ENCODE peak calls at places on chromosomes 5 and 9, in seven cellular contexts. One of them, this sample, is unnamed. For H3K4me1, the result is how much of the 10 kb centered on the place peaks cover.

GRCh38 chr5:115450741-115451140 is 93.8 kb downstream of the FEM1C start:
- DNase-seq in suprapubic skin: no peak
- DNase-seq in cardiac muscle cell: peak
- DNase-seq in CD8-positive, alpha-beta T cell: no peak
- DNase-seq in right cardiac atrium: no peak
- DNase-seq in hepatocyte: no peak
- DNase-seq in tibial artery: no peak
- DNase-seq in this sample: no peak

GRCh38 chr5:55903121-55903701 is 52.1 kb downstream of the IL31RA start:
- DNase-seq in suprapubic skin: no peak
- DNase-seq in cardiac muscle cell: peak
- DNase-seq in CD8-positive, alpha-beta T cell: peak
- DNase-seq in right cardiac atrium: peak
- DNase-seq in hepatocyte: no peak
- DNase-seq in tibial artery: no peak
- DNase-seq in this sample: no peak

GRCh38 chr9:79798450-79798849 is 226.7 kb downstream of the TLE4 start:
- DNase-seq in suprapubic skin: no peak
- DNase-seq in cardiac muscle cell: no peak
- DNase-seq in CD8-positive, alpha-beta T cell: no peak
- DNase-seq in right cardiac atrium: no peak
- DNase-seq in hepatocyte: no peak
- DNase-seq in tibial artery: no peak
- DNase-seq in this sample: no peak

GRCh38 chr5:157505496-157505895 is 45.5 kb downstream of the NIPAL4 start:
- DNase-seq in suprapubic skin: no peak
- DNase-seq in cardiac muscle cell: no peak
- DNase-seq in CD8-positive, alpha-beta T cell: no peak
- DNase-seq in right cardiac atrium: no peak
- DNase-seq in hepatocyte: no peak
- DNase-seq in tibial artery: no peak
- DNase-seq in this sample: no peak

GRCh38 chr9:34971146-34971811 is 13.2 kb downstream of the PHF24 start:
- DNase-seq in suprapubic skin: no peak
- DNase-seq in cardiac muscle cell: no peak
- DNase-seq in CD8-positive, alpha-beta T cell: no peak
- DNase-seq in right cardiac atrium: no peak
- DNase-seq in hepatocyte: no peak
- DNase-seq in tibial artery: no peak
- DNase-seq in this sample: no peak

GRCh38 chr5:168529361-168530234 is 493 bp downstream of the FBLL1 start:
- DNase-seq in suprapubic skin: peak
- DNase-seq in cardiac muscle cell: peak
- DNase-seq in CD8-positive, alpha-beta T cell: no peak
- DNase-seq in right cardiac atrium: peak
- DNase-seq in hepatocyte: peak
- DNase-seq in tibial artery: no peak
- DNase-seq in this sample: no peak

GRCh38 chr5:107384256-107384655 is 286.5 kb downstream of the EFNA5 start:
- DNase-seq in suprapubic skin: no peak
- DNase-seq in cardiac muscle cell: no peak
- DNase-seq in CD8-positive, alpha-beta T cell: no peak
- DNase-seq in right cardiac atrium: no peak
- DNase-seq in hepatocyte: no peak
- DNase-seq in tibial artery: no peak
- DNase-seq in this sample: no peak

GRCh38 chr5:150209020-150209635 is 19.3 kb downstream of the SLC6A7 start:
- DNase-seq in suprapubic skin: peak
- DNase-seq in cardiac muscle cell: peak
- DNase-seq in CD8-positive, alpha-beta T cell: peak
- DNase-seq in right cardiac atrium: no peak
- DNase-seq in hepatocyte: no peak
- DNase-seq in tibial artery: peak
- DNase-seq in this sample: no peak

GRCh38 chr9:115941561-115942315 is 211.9 kb upstream of the PAPPA start:
- DNase-seq in suprapubic skin: no peak
- DNase-seq in cardiac muscle cell: peak
- DNase-seq in CD8-positive, alpha-beta T cell: no peak
- DNase-seq in right cardiac atrium: no peak
- DNase-seq in hepatocyte: no peak
- DNase-seq in tibial artery: no peak
- DNase-seq in this sample: no peak

GRCh38 chr9:13967011-13967410 is 346.9 kb downstream of the NFIB start:
- DNase-seq in suprapubic skin: no peak
- DNase-seq in cardiac muscle cell: peak
- DNase-seq in CD8-positive, alpha-beta T cell: no peak
- DNase-seq in right cardiac atrium: no peak
- DNase-seq in hepatocyte: no peak
- DNase-seq in tibial artery: no peak
- DNase-seq in this sample: no peak

GRCh38 chr5:134026521-134027202 is 21.9 kb upstream of the VDAC1 start:
- DNase-seq in suprapubic skin: no peak
- DNase-seq in cardiac muscle cell: peak
- DNase-seq in CD8-positive, alpha-beta T cell: peak
- DNase-seq in right cardiac atrium: no peak
- DNase-seq in hepatocyte: peak
- DNase-seq in tibial artery: peak
- DNase-seq in this sample: peak

GRCh38 chr5:8906303-8906967 is 639.4 kb downstream of the SEMA5A start:
- DNase-seq in suprapubic skin: no peak
- DNase-seq in cardiac muscle cell: peak
- DNase-seq in CD8-positive, alpha-beta T cell: no peak
- DNase-seq in right cardiac atrium: no peak
- DNase-seq in hepatocyte: no peak
- DNase-seq in tibial artery: no peak
- DNase-seq in this sample: no peak

GRCh38 chr9:4306788-4307144 is 6.9 kb upstream of the GLIS3 start:
- DNase-seq in suprapubic skin: no peak
- DNase-seq in cardiac muscle cell: no peak
- DNase-seq in CD8-positive, alpha-beta T cell: no peak
- DNase-seq in right cardiac atrium: no peak
- DNase-seq in hepatocyte: no peak
- DNase-seq in tibial artery: no peak
- DNase-seq in this sample: no peak

GRCh38 chr9:134317431-134318414 is 8.5 kb upstream of the RXRA start:
- DNase-seq in suprapubic skin: peak
- DNase-seq in cardiac muscle cell: peak
- DNase-seq in CD8-positive, alpha-beta T cell: no peak
- DNase-seq in right cardiac atrium: peak
- DNase-seq in hepatocyte: no peak
- DNase-seq in tibial artery: peak
- DNase-seq in this sample: no peak

GRCh38 chr5:157511656-157512644 is 51.9 kb downstream of the NIPAL4 start:
- DNase-seq in suprapubic skin: peak
- DNase-seq in cardiac muscle cell: peak
- DNase-seq in CD8-positive, alpha-beta T cell: no peak
- DNase-seq in right cardiac atrium: peak
- DNase-seq in hepatocyte: peak
- DNase-seq in tibial artery: peak
- DNase-seq in this sample: no peak

GRCh38 chr9:26193237-26193636 is 515.0 kb upstream of the TUSC1 start:
- DNase-seq in suprapubic skin: no peak
- DNase-seq in cardiac muscle cell: no peak
- DNase-seq in CD8-positive, alpha-beta T cell: no peak
- DNase-seq in right cardiac atrium: no peak
- DNase-seq in hepatocyte: no peak
- DNase-seq in tibial artery: no peak
- DNase-seq in this sample: no peak

GRCh38 chr9:133768371-133768858 is 30.3 kb upstream of the SARDH start:
- DNase-seq in suprapubic skin: no peak
- DNase-seq in cardiac muscle cell: no peak
- DNase-seq in CD8-positive, alpha-beta T cell: no peak
- DNase-seq in right cardiac atrium: peak
- DNase-seq in hepatocyte: no peak
- DNase-seq in tibial artery: peak
- DNase-seq in this sample: no peak

GRCh38 chr9:97292200-97292599 is 15.3 kb upstream of the CCDC180 start:
- DNase-seq in suprapubic skin: no peak
- DNase-seq in cardiac muscle cell: no peak
- DNase-seq in CD8-positive, alpha-beta T cell: no peak
- DNase-seq in right cardiac atrium: no peak
- DNase-seq in hepatocyte: no peak
- DNase-seq in tibial artery: no peak
- DNase-seq in this sample: no peak

GRCh38 chr5:179475211-179475840 is 75.0 kb upstream of the RUFY1 start:
- DNase-seq in suprapubic skin: no peak
- DNase-seq in cardiac muscle cell: peak
- DNase-seq in CD8-positive, alpha-beta T cell: no peak
- DNase-seq in right cardiac atrium: no peak
- DNase-seq in hepatocyte: no peak
- DNase-seq in tibial artery: no peak
- DNase-seq in this sample: no peak

GRCh38 chr5:127442085-127442484 is 75.4 kb upstream of the PRRC1 start:
- DNase-seq in suprapubic skin: no peak
- DNase-seq in cardiac muscle cell: peak
- DNase-seq in CD8-positive, alpha-beta T cell: no peak
- DNase-seq in right cardiac atrium: no peak
- DNase-seq in hepatocyte: peak
- DNase-seq in tibial artery: no peak
- DNase-seq in this sample: peak

GRCh38 chr5:138011991-138012390 is 20.9 kb downstream of the FAM13B start:
- DNase-seq in suprapubic skin: no peak
- DNase-seq in cardiac muscle cell: no peak
- DNase-seq in CD8-positive, alpha-beta T cell: no peak
- DNase-seq in right cardiac atrium: no peak
- DNase-seq in hepatocyte: no peak
- DNase-seq in tibial artery: no peak
- DNase-seq in this sample: no peak

GRCh38 chr5:143614831-143615230 is 197.1 kb upstream of the HMHB1 start:
- DNase-seq in suprapubic skin: no peak
- DNase-seq in cardiac muscle cell: no peak
- DNase-seq in CD8-positive, alpha-beta T cell: no peak
- DNase-seq in right cardiac atrium: no peak
- DNase-seq in hepatocyte: no peak
- DNase-seq in tibial artery: no peak
- DNase-seq in this sample: no peak

DNA sequence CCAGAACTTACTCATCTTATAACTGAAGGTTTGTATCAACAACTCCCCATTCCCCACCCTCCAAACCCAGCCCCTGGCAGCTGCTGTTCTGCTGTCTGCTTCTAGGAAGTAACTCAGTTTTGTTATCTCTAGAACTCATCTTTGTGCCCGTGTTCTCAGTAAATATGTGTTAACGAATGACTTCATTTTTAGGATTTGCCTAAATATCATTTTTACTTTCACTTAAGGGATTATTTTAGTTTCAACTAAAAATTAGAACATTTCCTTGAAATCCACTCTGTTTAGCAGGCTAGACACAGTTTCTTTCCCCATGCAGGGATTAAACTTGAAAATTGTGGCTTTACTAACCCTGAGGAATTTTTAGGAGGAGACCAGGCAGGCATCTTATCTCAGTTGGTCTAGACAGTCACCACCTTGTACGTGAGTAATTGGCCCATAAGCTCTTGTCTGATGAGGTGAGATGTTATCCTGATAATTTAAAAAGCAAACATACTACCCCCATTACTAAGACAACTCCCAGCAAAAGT is 68.2 kb upstream of the TNFAIP8 start:
- DNase-seq in suprapubic skin: no peak
- DNase-seq in cardiac muscle cell: no peak
- DNase-seq in CD8-positive, alpha-beta T cell: no peak
- DNase-seq in right cardiac atrium: no peak
- DNase-seq in hepatocyte: no peak
- DNase-seq in tibial artery: no peak
- DNase-seq in this sample: no peak
- H3K4me1 ChIP-seq in suprapubic skin: under half
- H3K4me1 ChIP-seq in cardiac muscle cell: under half
- H3K4me1 ChIP-seq in CD8-positive, alpha-beta T cell: half or more
- H3K4me1 ChIP-seq in right cardiac atrium: under half
- H3K4me1 ChIP-seq in hepatocyte: half or more
- H3K4me1 ChIP-seq in tibial artery: under half
- H3K4me1 ChIP-seq in this sample: half or more

DNA sequence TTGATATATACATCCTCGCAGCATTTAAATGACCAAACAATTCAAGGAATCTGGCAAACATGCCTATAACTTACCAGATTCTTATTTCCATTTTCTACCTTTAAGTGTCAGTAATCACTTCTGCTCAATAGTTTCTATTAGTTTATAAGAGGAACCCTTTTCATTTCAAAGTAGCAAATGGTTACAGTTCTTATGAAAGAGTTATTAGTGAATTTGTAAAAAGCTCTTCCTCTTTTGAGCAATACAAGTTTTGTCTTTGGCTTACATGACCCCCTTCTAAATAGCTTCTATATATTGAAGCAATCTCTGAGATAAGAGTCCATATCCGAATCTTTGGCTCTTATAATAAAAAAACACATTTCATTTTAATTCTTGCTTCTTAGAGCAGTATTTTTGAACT is 42.0 kb downstream of the ELL2 start:
- DNase-seq in suprapubic skin: no peak
- DNase-seq in cardiac muscle cell: no peak
- DNase-seq in CD8-positive, alpha-beta T cell: no peak
- DNase-seq in right cardiac atrium: no peak
- DNase-seq in hepatocyte: no peak
- DNase-seq in tibial artery: no peak
- DNase-seq in this sample: no peak
- H3K4me1 ChIP-seq in suprapubic skin: under half
- H3K4me1 ChIP-seq in cardiac muscle cell: under half
- H3K4me1 ChIP-seq in CD8-positive, alpha-beta T cell: under half
- H3K4me1 ChIP-seq in right cardiac atrium: under half
- H3K4me1 ChIP-seq in hepatocyte: under half
- H3K4me1 ChIP-seq in tibial artery: under half
- H3K4me1 ChIP-seq in this sample: under half

DNA sequence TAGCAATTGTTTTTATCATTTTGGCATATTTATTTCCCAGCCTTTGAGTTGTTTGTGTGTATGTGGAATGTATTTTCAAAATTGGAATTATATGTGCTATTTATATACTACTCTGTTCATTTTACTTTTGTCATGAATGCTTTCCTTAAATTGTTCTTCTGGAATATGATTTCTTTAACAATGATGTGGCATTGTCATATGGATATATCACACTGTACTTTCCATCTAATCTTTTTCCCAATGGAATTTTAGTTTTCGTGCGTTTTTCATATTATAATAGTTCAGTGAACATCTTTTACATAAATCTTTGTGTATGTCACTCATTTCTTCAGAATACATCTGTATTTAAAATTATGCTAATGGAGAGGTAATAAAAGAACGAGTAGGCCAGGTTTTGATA is 980.1 kb upstream of the WWC1 start:
- DNase-seq in suprapubic skin: no peak
- DNase-seq in cardiac muscle cell: no peak
- DNase-seq in CD8-positive, alpha-beta T cell: no peak
- DNase-seq in right cardiac atrium: no peak
- DNase-seq in hepatocyte: no peak
- DNase-seq in tibial artery: no peak
- DNase-seq in this sample: no peak
- H3K4me1 ChIP-seq in suprapubic skin: under half
- H3K4me1 ChIP-seq in cardiac muscle cell: under half
- H3K4me1 ChIP-seq in CD8-positive, alpha-beta T cell: under half
- H3K4me1 ChIP-seq in right cardiac atrium: under half
- H3K4me1 ChIP-seq in hepatocyte: under half
- H3K4me1 ChIP-seq in tibial artery: under half
- H3K4me1 ChIP-seq in this sample: under half

DNA sequence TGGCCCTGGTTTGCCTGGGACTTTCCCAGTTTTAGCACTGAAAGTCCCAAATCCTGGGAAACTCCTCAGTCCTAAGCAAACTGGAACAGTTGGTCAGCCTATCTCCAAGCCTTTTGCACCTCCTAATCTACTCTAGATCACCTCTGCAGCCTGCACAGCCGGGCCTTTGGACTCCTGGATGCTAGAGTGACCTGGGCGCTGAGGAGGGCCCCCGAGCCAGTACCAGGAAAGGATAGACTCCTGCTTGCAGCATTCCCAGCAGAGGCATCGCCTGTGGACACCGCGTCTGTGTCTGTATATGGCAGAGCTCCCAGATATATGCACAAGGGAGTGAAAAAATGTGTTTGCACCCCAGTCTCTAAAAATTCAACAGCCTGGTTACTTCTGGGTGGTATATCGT is 15.0 kb downstream of the IRF1 start:
- DNase-seq in suprapubic skin: peak
- DNase-seq in cardiac muscle cell: peak
- DNase-seq in CD8-positive, alpha-beta T cell: no peak
- DNase-seq in right cardiac atrium: no peak
- DNase-seq in hepatocyte: peak
- DNase-seq in tibial artery: peak
- DNase-seq in this sample: no peak
- H3K4me1 ChIP-seq in suprapubic skin: under half
- H3K4me1 ChIP-seq in cardiac muscle cell: under half
- H3K4me1 ChIP-seq in CD8-positive, alpha-beta T cell: half or more
- H3K4me1 ChIP-seq in right cardiac atrium: under half
- H3K4me1 ChIP-seq in hepatocyte: half or more
- H3K4me1 ChIP-seq in tibial artery: under half
- H3K4me1 ChIP-seq in this sample: under half